ENCODE peak calls at places on chromosomes 13 and 19, in eight cellular contexts. One of them, this sample, is unnamed.

GRCh38 chr13:50170447-50171037 is 155.3 kb downstream of the KCNRG start:
- DNase-seq in globus pallidus: no peak
- DNase-seq in heart right ventricle: no peak
- DNase-seq in tibial artery: no peak
- DNase-seq in NCI-H774: no peak
- DNase-seq in ELR: peak
- DNase-seq in GM23338: no peak
- DNase-seq in brain microvascular endothelial cell: no peak
- DNase-seq in this sample: no peak

GRCh38 chr13:29520671-29521070 is 74.8 kb downstream of the SLC7A1 start:
- DNase-seq in globus pallidus: no peak
- DNase-seq in heart right ventricle: no peak
- DNase-seq in tibial artery: peak
- DNase-seq in NCI-H774: no peak
- DNase-seq in ELR: peak
- DNase-seq in GM23338: no peak
- DNase-seq in brain microvascular endothelial cell: peak
- DNase-seq in this sample: no peak

GRCh38 chr13:46124531-46124966 is 19.7 kb upstream of the CPB2 start:
- DNase-seq in globus pallidus: no peak
- DNase-seq in heart right ventricle: no peak
- DNase-seq in tibial artery: no peak
- DNase-seq in NCI-H774: no peak
- DNase-seq in ELR: no peak
- DNase-seq in GM23338: no peak
- DNase-seq in brain microvascular endothelial cell: no peak
- DNase-seq in this sample: no peak

GRCh38 chr19:7083076-7083956 is 13.8 kb downstream of the ZNF557 start:
- DNase-seq in globus pallidus: no peak
- DNase-seq in heart right ventricle: no peak
- DNase-seq in tibial artery: no peak
- DNase-seq in NCI-H774: no peak
- DNase-seq in ELR: peak
- DNase-seq in GM23338: peak
- DNase-seq in brain microvascular endothelial cell: peak
- DNase-seq in this sample: no peak

GRCh38 chr13:20360041-20360491 is 127.9 kb upstream of the GJB6 start:
- DNase-seq in globus pallidus: no peak
- DNase-seq in heart right ventricle: no peak
- DNase-seq in tibial artery: no peak
- DNase-seq in NCI-H774: no peak
- DNase-seq in ELR: peak
- DNase-seq in GM23338: no peak
- DNase-seq in brain microvascular endothelial cell: peak
- DNase-seq in this sample: no peak

GRCh38 chr19:40599331-40600085 is 1.7 kb upstream of the LTBP4 start:
- DNase-seq in globus pallidus: no peak
- DNase-seq in heart right ventricle: peak
- DNase-seq in tibial artery: peak
- DNase-seq in NCI-H774: no peak
- DNase-seq in ELR: peak
- DNase-seq in GM23338: peak
- DNase-seq in brain microvascular endothelial cell: no peak
- DNase-seq in this sample: peak

GRCh38 chr19:4839192-4839591 is 7.7 kb upstream of the TICAM1 start:
- DNase-seq in globus pallidus: no peak
- DNase-seq in heart right ventricle: no peak
- DNase-seq in tibial artery: no peak
- DNase-seq in NCI-H774: no peak
- DNase-seq in ELR: no peak
- DNase-seq in GM23338: no peak
- DNase-seq in brain microvascular endothelial cell: no peak
- DNase-seq in this sample: no peak

GRCh38 chr13:39415403-39415802 is 187.6 kb downstream of the LHFPL6 start:
- DNase-seq in globus pallidus: peak
- DNase-seq in heart right ventricle: peak
- DNase-seq in tibial artery: peak
- DNase-seq in NCI-H774: peak
- DNase-seq in ELR: peak
- DNase-seq in GM23338: peak
- DNase-seq in brain microvascular endothelial cell: no peak
- DNase-seq in this sample: peak

GRCh38 chr19:43708716-43709115 is 7.2 kb upstream of the IRGC start:
- DNase-seq in globus pallidus: no peak
- DNase-seq in heart right ventricle: no peak
- DNase-seq in tibial artery: no peak
- DNase-seq in NCI-H774: no peak
- DNase-seq in ELR: no peak
- DNase-seq in GM23338: no peak
- DNase-seq in brain microvascular endothelial cell: no peak
- DNase-seq in this sample: no peak

GRCh38 chr19:48393559-48394330 is at the start of gene GRIN2D:
- DNase-seq in globus pallidus: no peak
- DNase-seq in heart right ventricle: no peak
- DNase-seq in tibial artery: no peak
- DNase-seq in NCI-H774: no peak
- DNase-seq in ELR: peak
- DNase-seq in GM23338: peak
- DNase-seq in brain microvascular endothelial cell: no peak
- DNase-seq in this sample: peak

GRCh38 chr19:45166723-45167252 is 6.0 kb upstream of the NKPD1 start:
- DNase-seq in globus pallidus: no peak
- DNase-seq in heart right ventricle: no peak
- DNase-seq in tibial artery: no peak
- DNase-seq in NCI-H774: no peak
- DNase-seq in ELR: no peak
- DNase-seq in GM23338: peak
- DNase-seq in brain microvascular endothelial cell: no peak
- DNase-seq in this sample: no peak

GRCh38 chr19:36605101-36605838 is at the start of gene ZNF382:
- DNase-seq in globus pallidus: peak
- DNase-seq in heart right ventricle: peak
- DNase-seq in tibial artery: peak
- DNase-seq in NCI-H774: no peak
- DNase-seq in ELR: peak
- DNase-seq in GM23338: peak
- DNase-seq in brain microvascular endothelial cell: peak
- DNase-seq in this sample: peak

GRCh38 chr13:104004572-104004971 is 938.4 kb upstream of the SLC10A2 start:
- DNase-seq in globus pallidus: no peak
- DNase-seq in heart right ventricle: no peak
- DNase-seq in tibial artery: no peak
- DNase-seq in NCI-H774: no peak
- DNase-seq in ELR: no peak
- DNase-seq in GM23338: no peak
- DNase-seq in brain microvascular endothelial cell: no peak
- DNase-seq in this sample: no peak

GRCh38 chr19:12967907-12968306 is 1.5 kb upstream of the DAND5 start:
- DNase-seq in globus pallidus: no peak
- DNase-seq in heart right ventricle: no peak
- DNase-seq in tibial artery: no peak
- DNase-seq in NCI-H774: no peak
- DNase-seq in ELR: peak
- DNase-seq in GM23338: no peak
- DNase-seq in brain microvascular endothelial cell: no peak
- DNase-seq in this sample: no peak

GRCh38 chr19:30696514-30696913 is 324.3 kb downstream of the ZNF536 start:
- DNase-seq in globus pallidus: no peak
- DNase-seq in heart right ventricle: no peak
- DNase-seq in tibial artery: peak
- DNase-seq in NCI-H774: no peak
- DNase-seq in ELR: no peak
- DNase-seq in GM23338: peak
- DNase-seq in brain microvascular endothelial cell: no peak
- DNase-seq in this sample: peak

GRCh38 chr13:97221989-97222700 is at the start of gene MBNL2:
- DNase-seq in globus pallidus: peak
- DNase-seq in heart right ventricle: peak
- DNase-seq in tibial artery: peak
- DNase-seq in NCI-H774: peak
- DNase-seq in ELR: peak
- DNase-seq in GM23338: peak
- DNase-seq in brain microvascular endothelial cell: peak
- DNase-seq in this sample: peak

GRCh38 chr13:113116871-113117271 is 5.7 kb upstream of the F10 start:
- DNase-seq in globus pallidus: no peak
- DNase-seq in heart right ventricle: no peak
- DNase-seq in tibial artery: no peak
- DNase-seq in NCI-H774: no peak
- DNase-seq in ELR: no peak
- DNase-seq in GM23338: no peak
- DNase-seq in brain microvascular endothelial cell: no peak
- DNase-seq in this sample: no peak

GRCh38 chr19:44925114-44925891 is 10.9 kb downstream of the APOC1 start:
- DNase-seq in globus pallidus: peak
- DNase-seq in heart right ventricle: peak
- DNase-seq in tibial artery: peak
- DNase-seq in NCI-H774: no peak
- DNase-seq in ELR: peak
- DNase-seq in GM23338: no peak
- DNase-seq in brain microvascular endothelial cell: no peak
- DNase-seq in this sample: no peak

GRCh38 chr13:108463365-108463764 is 166.0 kb upstream of the MYO16 start:
- DNase-seq in globus pallidus: no peak
- DNase-seq in heart right ventricle: no peak
- DNase-seq in tibial artery: no peak
- DNase-seq in NCI-H774: no peak
- DNase-seq in ELR: peak
- DNase-seq in GM23338: no peak
- DNase-seq in brain microvascular endothelial cell: peak
- DNase-seq in this sample: no peak

GRCh38 chr13:34988330-34988791 is 46.3 kb downstream of the NBEA start:
- DNase-seq in globus pallidus: no peak
- DNase-seq in heart right ventricle: no peak
- DNase-seq in tibial artery: no peak
- DNase-seq in NCI-H774: no peak
- DNase-seq in ELR: no peak
- DNase-seq in GM23338: no peak
- DNase-seq in brain microvascular endothelial cell: no peak
- DNase-seq in this sample: no peak

GRCh38 chr13:25232937-25233515 is 54.3 kb downstream of the MTMR6 start:
- DNase-seq in globus pallidus: peak
- DNase-seq in heart right ventricle: no peak
- DNase-seq in tibial artery: no peak
- DNase-seq in NCI-H774: no peak
- DNase-seq in ELR: peak
- DNase-seq in GM23338: peak
- DNase-seq in brain microvascular endothelial cell: no peak
- DNase-seq in this sample: peak

GRCh38 chr13:40355126-40355719 is 311.2 kb downstream of the FOXO1 start:
- DNase-seq in globus pallidus: no peak
- DNase-seq in heart right ventricle: no peak
- DNase-seq in tibial artery: no peak
- DNase-seq in NCI-H774: no peak
- DNase-seq in ELR: no peak
- DNase-seq in GM23338: no peak
- DNase-seq in brain microvascular endothelial cell: no peak
- DNase-seq in this sample: no peak

GRCh38 chr13:37599509-37599908 is 941 bp upstream of the POSTN start:
- DNase-seq in globus pallidus: no peak
- DNase-seq in heart right ventricle: no peak
- DNase-seq in tibial artery: no peak
- DNase-seq in NCI-H774: no peak
- DNase-seq in ELR: no peak
- DNase-seq in GM23338: no peak
- DNase-seq in brain microvascular endothelial cell: no peak
- DNase-seq in this sample: no peak

GRCh38 chr19:33784432-33784831 is 12.2 kb upstream of the KCTD15 start:
- DNase-seq in globus pallidus: no peak
- DNase-seq in heart right ventricle: no peak
- DNase-seq in tibial artery: no peak
- DNase-seq in NCI-H774: no peak
- DNase-seq in ELR: peak
- DNase-seq in GM23338: no peak
- DNase-seq in brain microvascular endothelial cell: no peak
- DNase-seq in this sample: no peak

GRCh38 chr13:99516153-99516929 is 15.1 kb downstream of the TM9SF2 start:
- DNase-seq in globus pallidus: no peak
- DNase-seq in heart right ventricle: no peak
- DNase-seq in tibial artery: no peak
- DNase-seq in NCI-H774: no peak
- DNase-seq in ELR: no peak
- DNase-seq in GM23338: no peak
- DNase-seq in brain microvascular endothelial cell: no peak
- DNase-seq in this sample: no peak

GRCh38 chr19:46716013-46716671 is 772 bp downstream of the PRKD2 start:
- DNase-seq in globus pallidus: no peak
- DNase-seq in heart right ventricle: no peak
- DNase-seq in tibial artery: no peak
- DNase-seq in NCI-H774: no peak
- DNase-seq in ELR: peak
- DNase-seq in GM23338: peak
- DNase-seq in brain microvascular endothelial cell: no peak
- DNase-seq in this sample: peak

GRCh38 chr13:72853000-72853399 is 71.1 kb downstream of the PIBF1 start:
- DNase-seq in globus pallidus: no peak
- DNase-seq in heart right ventricle: no peak
- DNase-seq in tibial artery: no peak
- DNase-seq in NCI-H774: no peak
- DNase-seq in ELR: no peak
- DNase-seq in GM23338: no peak
- DNase-seq in brain microvascular endothelial cell: no peak
- DNase-seq in this sample: no peak

GRCh38 chr19:45087531-45087930 is 5.4 kb upstream of the PPP1R37 start:
- DNase-seq in globus pallidus: no peak
- DNase-seq in heart right ventricle: no peak
- DNase-seq in tibial artery: no peak
- DNase-seq in NCI-H774: no peak
- DNase-seq in ELR: no peak
- DNase-seq in GM23338: no peak
- DNase-seq in brain microvascular endothelial cell: no peak
- DNase-seq in this sample: no peak

GRCh38 chr19:11745871-11746270 is 7.1 kb upstream of the ZNF823 start:
- DNase-seq in globus pallidus: no peak
- DNase-seq in heart right ventricle: no peak
- DNase-seq in tibial artery: no peak
- DNase-seq in NCI-H774: no peak
- DNase-seq in ELR: no peak
- DNase-seq in GM23338: no peak
- DNase-seq in brain microvascular endothelial cell: no peak
- DNase-seq in this sample: no peak

GRCh38 chr19:51016798-51017683 is 2.5 kb downstream of the KLK10 start:
- DNase-seq in globus pallidus: peak
- DNase-seq in heart right ventricle: peak
- DNase-seq in tibial artery: no peak
- DNase-seq in NCI-H774: peak
- DNase-seq in ELR: peak
- DNase-seq in GM23338: peak
- DNase-seq in brain microvascular endothelial cell: peak
- DNase-seq in this sample: peak

GRCh38 chr19:2761876-2762782 is 20.9 kb downstream of the SGTA start:
- DNase-seq in globus pallidus: no peak
- DNase-seq in heart right ventricle: no peak
- DNase-seq in tibial artery: no peak
- DNase-seq in NCI-H774: no peak
- DNase-seq in ELR: no peak
- DNase-seq in GM23338: no peak
- DNase-seq in brain microvascular endothelial cell: no peak
- DNase-seq in this sample: no peak

GRCh38 chr13:36998624-36999041 is 507 bp downstream of the ALG5 start:
- DNase-seq in globus pallidus: peak
- DNase-seq in heart right ventricle: peak
- DNase-seq in tibial artery: peak
- DNase-seq in NCI-H774: no peak
- DNase-seq in ELR: peak
- DNase-seq in GM23338: peak
- DNase-seq in brain microvascular endothelial cell: no peak
- DNase-seq in this sample: peak